ENCODE peak calls at places on chromosome 5, in ten cellular contexts. F is breast epithelium, H is sigmoid colon, E is Panc1, D is SK-N-SH, T is spleen, I is prostate gland, O is GM12878, Y is HepG2, W is suprapubic skin. K is an unnamed sample.

GRCh38 chr5:180644825-180645608 is 4.4 kb downstream of the FLT4 start:
- DNase-seq in I (no peak), H (peak), W (peak), F (no peak), E (no peak), T (peak), D (peak), Y (no peak), O (no peak), K (peak)

GRCh38 chr5:8340261-8340660 is 471.3 kb downstream of the MTRR start:
- DNase-seq in F (no peak), D (no peak), T (no peak), Y (no peak), O (no peak), H (no peak), E (no peak), W (no peak), I (no peak), K (no peak)

GRCh38 chr5:88675758-88676636 is 207.0 kb downstream of the MEF2C start:
- DNase-seq in E (no peak), D (peak), H (no peak), T (no peak), I (no peak), W (no peak), F (no peak), O (no peak), Y (no peak), K (peak)

GRCh38 chr5:180853121-180853520 is 8.0 kb downstream of the ZFP62 start:
- DNase-seq in H (no peak), D (no peak), Y (no peak), I (no peak), W (no peak), T (no peak), E (no peak), F (no peak), O (no peak), K (no peak)

GRCh38 chr5:32760091-32760509 is 49.0 kb downstream of the NPR3 start:
- DNase-seq in O (no peak), D (no peak), W (no peak), F (no peak), E (peak), Y (peak), H (no peak), I (no peak), T (no peak), K (no peak)

GRCh38 chr5:9653811-9654210 is 23.7 kb upstream of the TAS2R1 start:
- DNase-seq in O (no peak), W (no peak), Y (no peak), T (no peak), D (no peak), I (peak), E (no peak), H (no peak), F (no peak), K (no peak)

GRCh38 chr5:124738751-124739559 is 7.5 kb downstream of the ZNF608 start:
- DNase-seq in W (no peak), E (no peak), O (no peak), H (no peak), Y (no peak), F (no peak), I (no peak), D (peak), T (no peak), K (no peak)

GRCh38 chr5:123701511-123702200 is 189.7 kb downstream of the CSNK1G3 start:
- DNase-seq in I (no peak), D (no peak), E (no peak), W (no peak), F (no peak), O (no peak), Y (no peak), H (no peak), T (no peak), K (no peak)

GRCh38 chr5:88674262-88675158 is 208.5 kb downstream of the MEF2C start:
- DNase-seq in E (no peak), W (no peak), F (no peak), H (no peak), D (no peak), I (no peak), Y (no peak), O (no peak), T (peak), K (no peak)

GRCh38 chr5:172860520-172861443 is 26.7 kb downstream of the ERGIC1 start:
- DNase-seq in H (peak), D (no peak), E (no peak), Y (no peak), T (peak), W (peak), O (no peak), I (peak), F (peak), K (peak)

GRCh38 chr5:178113141-178113787 is at the start of gene N4BP3:
- DNase-seq in E (no peak), H (no peak), D (peak), F (peak), T (peak), O (no peak), I (peak), Y (no peak), W (no peak), K (peak)

GRCh38 chr5:180784497-180785097 is 18.0 kb downstream of the MGAT1 start:
- DNase-seq in T (peak), O (no peak), D (peak), H (peak), I (peak), W (no peak), E (peak), F (peak), Y (peak), K (peak)

GRCh38 chr5:174030289-174030688 is 15.2 kb upstream of the NSG2 start:
- DNase-seq in D (no peak), T (no peak), F (no peak), E (no peak), H (no peak), O (no peak), Y (no peak), W (no peak), I (no peak), K (no peak)

GRCh38 chr5:179146277-179146676 is 86.1 kb downstream of the ZNF354C start:
- DNase-seq in W (no peak), T (peak), H (no peak), Y (no peak), F (no peak), O (no peak), I (no peak), D (no peak), E (no peak), K (no peak)

GRCh38 chr5:112419050-112419595 is at the start of gene EPB41L4A:
- DNase-seq in T (peak), Y (no peak), O (no peak), F (no peak), I (peak), W (peak), D (peak), H (no peak), E (no peak), K (peak)

GRCh38 chr5:149030392-149030791 is 32.5 kb downstream of the SH3TC2 start:
- DNase-seq in Y (no peak), O (no peak), W (no peak), D (no peak), E (no peak), T (no peak), F (no peak), I (no peak), H (no peak), K (no peak)

GRCh38 chr5:95296291-95296690 is 11.4 kb upstream of the MCTP1 start:
- DNase-seq in W (no peak), O (no peak), T (no peak), F (no peak), H (no peak), D (no peak), E (no peak), I (no peak), Y (no peak), K (no peak)

GRCh38 chr5:133878236-133878555 is 90.2 kb downstream of the C5orf15 start:
- DNase-seq in T (no peak), E (no peak), D (no peak), O (no peak), W (no peak), Y (no peak), F (no peak), I (no peak), H (peak), K (no peak)

GRCh38 chr5:9447691-9448090 is 98.2 kb downstream of the SEMA5A start:
- DNase-seq in E (no peak), T (no peak), H (no peak), Y (no peak), W (no peak), O (no peak), F (no peak), I (no peak), D (no peak), K (no peak)

GRCh38 chr5:60916646-60917045 is 28.2 kb downstream of the ERCC8 start:
- DNase-seq in H (no peak), I (no peak), D (no peak), F (no peak), Y (no peak), O (no peak), W (no peak), T (no peak), E (no peak), K (no peak)

GRCh38 chr5:113147088-113147487 is 170.5 kb downstream of the DCP2 start:
- DNase-seq in O (no peak), T (no peak), I (no peak), F (no peak), H (no peak), Y (no peak), E (no peak), W (no peak), D (no peak), K (no peak)

GRCh38 chr5:170254056-170254455 is 21.3 kb downstream of the C5orf58 start:
- DNase-seq in O (peak), T (no peak), E (no peak), I (peak), D (no peak), H (no peak), W (peak), Y (no peak), F (peak), K (no peak)

GRCh38 chr5:173973614-173973969 is 15.4 kb upstream of the C5orf47 start:
- DNase-seq in W (no peak), H (no peak), O (no peak), I (peak), E (no peak), F (no peak), D (no peak), T (no peak), Y (no peak), K (peak)

GRCh38 chr5:103327893-103328292 is 69.3 kb downstream of the MACIR start:
- DNase-seq in H (no peak), W (no peak), O (no peak), T (no peak), E (no peak), F (no peak), I (peak), Y (no peak), D (no peak), K (no peak)

GRCh38 chr5:53948598-53948997 is 361.8 kb downstream of the ARL15 start:
- DNase-seq in H (no peak), O (no peak), I (no peak), Y (no peak), D (no peak), E (no peak), W (no peak), T (no peak), F (no peak), K (no peak)

DNA sequence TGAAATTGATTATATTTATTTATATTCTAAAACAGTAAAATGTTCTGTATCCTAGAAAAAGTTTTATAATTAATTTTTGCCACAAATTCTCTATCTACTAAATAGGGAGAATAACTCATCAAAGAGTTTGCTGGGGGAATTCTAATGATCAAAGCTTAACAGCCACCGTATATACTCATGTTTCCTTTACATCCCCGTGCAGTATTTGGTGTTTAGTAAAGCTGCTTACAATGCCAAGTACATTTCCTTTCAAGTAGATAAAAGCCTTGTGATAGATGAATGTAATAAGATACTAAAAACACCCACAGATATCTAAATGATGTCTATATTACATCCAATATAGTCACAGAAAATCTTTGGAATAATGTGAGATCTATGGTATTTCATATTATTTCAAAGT is 312.2 kb downstream of the HCN1 start:
- DNase-seq in H (no peak), D (no peak), F (no peak), E (no peak), O (no peak), W (no peak), Y (no peak), I (no peak), T (no peak), K (no peak)
- H3K4me3 ChIP-seq in H (no peak), D (no peak), F (no peak), E (no peak), O (no peak), W (no peak), Y (no peak), I (no peak), T (no peak), K (no peak)

GRCh38 chr5:126488362-126489065 is 65.3 kb downstream of the GRAMD2B start:
- DNase-seq in Y (no peak), O (no peak), W (no peak), F (no peak), D (no peak), T (no peak), H (no peak), I (no peak), E (no peak), K (no peak)
- TF ChIP-seq POLR2AphosphoS5 in Y (no peak), O (no peak), W (no peak), F (no peak), D (no peak), T (no peak), H (no peak), I (no peak), E (no peak), K (no peak)

GRCh38 chr5:137071941-137072340 is 427.2 kb downstream of the SPOCK1 start:
- DNase-seq in H (no peak), W (no peak), Y (no peak), E (no peak), O (no peak), I (no peak), D (no peak), T (no peak), F (no peak), K (no peak)

GRCh38 chr5:137071526-137071925 is 427.6 kb downstream of the SPOCK1 start:
- DNase-seq in D (no peak), F (no peak), H (no peak), W (no peak), T (no peak), I (no peak), O (no peak), E (no peak), Y (no peak), K (no peak)

GRCh38 chr5:137075163-137075970 is 423.8 kb downstream of the SPOCK1 start:
- DNase-seq in Y (peak), E (peak), F (peak), H (no peak), D (peak), W (no peak), I (peak), O (no peak), T (no peak), K (peak)

GRCh38 chr5:137072376-137073174 is 426.6 kb downstream of the SPOCK1 start:
- DNase-seq in I (no peak), D (no peak), H (no peak), E (no peak), Y (no peak), W (no peak), T (no peak), F (no peak), O (no peak), K (no peak)

DNA sequence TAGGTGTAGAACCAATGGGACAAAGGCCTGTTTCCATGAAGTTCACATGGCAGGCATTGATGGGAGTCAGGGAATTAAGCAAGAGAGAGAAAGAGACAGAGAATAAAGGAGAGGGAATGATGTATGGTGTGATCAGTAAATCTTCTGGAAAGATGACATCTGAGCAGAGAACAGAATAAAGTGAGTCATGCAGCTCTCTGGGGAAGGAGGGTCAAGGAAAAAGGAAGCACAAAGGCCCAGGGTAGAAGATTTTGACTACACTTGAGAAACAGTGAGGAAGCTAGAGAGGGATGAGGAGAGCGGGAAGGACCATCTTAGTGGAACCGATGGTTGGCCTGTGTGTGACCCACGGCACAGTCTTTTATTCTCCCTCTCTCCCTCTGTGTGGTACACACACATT is 425.9 kb downstream of the SPOCK1 start:
- DNase-seq in E (no peak), W (no peak), H (no peak), T (no peak), I (no peak), O (no peak), Y (no peak), D (no peak), F (no peak), K (no peak)
- H3K4me3 ChIP-seq in E (no peak), W (no peak), H (no peak), T (no peak), I (no peak), O (no peak), Y (no peak), D (no peak), F (no peak), K (no peak)

GRCh38 chr5:138468966-138469539 is 3.8 kb downstream of the EGR1 start:
- DNase-seq in W (no peak), Y (no peak), E (no peak), F (no peak), H (no peak), I (no peak), D (no peak), O (no peak), T (no peak), K (no peak)

GRCh38 chr5:138467711-138468132 is 2.4 kb downstream of the EGR1 start:
- DNase-seq in E (no peak), F (peak), H (no peak), I (no peak), D (peak), Y (no peak), T (peak), O (no peak), W (no peak), K (peak)

GRCh38 chr5:138469540-138470321 is 4.5 kb downstream of the EGR1 start:
- DNase-seq in T (no peak), Y (no peak), I (no peak), H (peak), W (no peak), O (no peak), D (peak), E (no peak), F (peak), K (peak)

GRCh38 chr5:138466900-138467710 is 1.8 kb downstream of the EGR1 start:
- DNase-seq in W (no peak), I (no peak), O (no peak), F (peak), H (no peak), Y (no peak), T (peak), D (peak), E (no peak), K (peak)

DNA sequence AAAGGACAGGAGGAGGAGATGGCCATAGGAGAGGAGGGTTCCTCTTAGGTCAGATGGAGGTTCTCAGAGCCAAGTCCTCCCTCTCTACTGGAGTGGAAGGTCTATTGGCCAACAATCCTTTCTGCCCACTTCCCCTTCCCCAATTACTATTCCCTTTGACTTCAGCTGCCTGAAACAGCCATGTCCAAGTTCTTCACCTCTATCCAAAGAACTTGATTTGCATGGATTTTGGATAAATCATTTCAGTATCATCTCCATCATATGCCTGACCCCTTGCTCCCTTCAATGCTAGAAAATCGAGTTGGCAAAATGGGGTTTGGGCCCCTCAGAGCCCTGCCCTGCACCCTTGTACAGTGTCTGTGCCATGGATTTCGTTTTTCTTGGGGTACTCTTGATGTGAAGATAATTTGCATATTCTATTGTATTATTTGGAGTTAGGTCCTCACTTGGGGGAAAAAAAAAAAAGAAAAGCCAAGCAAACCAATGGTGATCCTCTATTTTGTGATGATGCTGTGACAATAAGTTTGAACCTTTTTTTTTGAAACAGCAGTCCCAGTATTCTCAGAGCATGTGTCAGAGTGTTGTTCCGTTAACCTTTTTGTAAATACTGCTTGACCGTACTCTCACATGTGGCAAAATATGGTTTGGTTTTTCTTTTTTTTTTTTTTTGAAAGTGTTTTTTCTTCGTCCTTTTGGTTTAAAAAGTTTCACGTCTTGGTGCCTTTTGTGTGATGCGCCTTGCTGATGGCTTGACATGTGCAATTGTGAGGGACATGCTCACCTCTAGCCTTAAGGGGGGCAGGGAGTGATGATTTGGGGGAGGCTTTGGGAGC is 3.1 kb downstream of the EGR1 start:
- DNase-seq in W (no peak), F (no peak), I (no peak), H (no peak), Y (no peak), T (no peak), E (no peak), D (no peak), O (no peak), K (no peak)
- TF ChIP-seq POLR2AphosphoS5 in W (no peak), F (peak), I (no peak), H (peak), Y (no peak), T (no peak), E (no peak), D (no peak), O (peak), K (peak)

GRCh38 chr5:67199859-67200258 is 3.3 kb upstream of the CD180 start:
- DNase-seq in O (no peak), E (no peak), H (no peak), F (no peak), D (no peak), I (no peak), Y (no peak), W (no peak), T (no peak), K (no peak)
- H3K4me3 ChIP-seq in O (no peak), E (no peak), H (no peak), F (no peak), D (no peak), I (no peak), Y (no peak), W (no peak), T (no peak), K (no peak)

K was measured in transverse colon.